ENCODE peak calls at places on chromosomes 7 and 10, in ten cellular contexts. One of them, this sample, is unnamed.

GRCh38 chr7:3754488-3755365 is 453.7 kb downstream of the SDK1 start:
- DNase-seq in SK-N-SH: peak; percentile 26
- DNase-seq in suprapubic skin: no peak
- DNase-seq in sigmoid colon: peak; percentile 79
- DNase-seq in stomach: peak; percentile 51
- DNase-seq in upper lobe of left lung: no peak
- DNase-seq in HepG2: no peak
- DNase-seq in H1: peak; percentile 3
- DNase-seq in GM12878: no peak
- DNase-seq in K562: no peak
- DNase-seq in this sample: peak; percentile 11

GRCh38 chr10:121994429-121994881 is 5.5 kb downstream of the TACC2 start:
- DNase-seq in SK-N-SH: no peak
- DNase-seq in suprapubic skin: no peak
- DNase-seq in sigmoid colon: peak; percentile 92
- DNase-seq in stomach: peak; percentile 73
- DNase-seq in upper lobe of left lung: no peak
- DNase-seq in HepG2: no peak
- DNase-seq in H1: no peak
- DNase-seq in GM12878: no peak
- DNase-seq in K562: no peak
- DNase-seq in this sample: peak; percentile 64

GRCh38 chr10:132223156-132223590 is 36.4 kb downstream of the DPYSL4 start:
- DNase-seq in SK-N-SH: peak; percentile 94
- DNase-seq in suprapubic skin: peak; percentile 78
- DNase-seq in sigmoid colon: peak; percentile 90
- DNase-seq in stomach: peak; percentile 75
- DNase-seq in upper lobe of left lung: peak; percentile 92
- DNase-seq in HepG2: peak; percentile 75
- DNase-seq in H1: peak; percentile 63
- DNase-seq in GM12878: peak; percentile 8
- DNase-seq in K562: peak; percentile 74
- DNase-seq in this sample: peak; percentile 80

GRCh38 chr10:133260895-133261725 is 15.6 kb downstream of the ADAM8 start:
- DNase-seq in SK-N-SH: peak; percentile 83
- DNase-seq in suprapubic skin: peak; percentile 84
- DNase-seq in sigmoid colon: peak; percentile 82
- DNase-seq in stomach: peak; percentile 57
- DNase-seq in upper lobe of left lung: peak; percentile 92
- DNase-seq in HepG2: no peak
- DNase-seq in H1: no peak
- DNase-seq in GM12878: no peak
- DNase-seq in K562: peak; percentile 61
- DNase-seq in this sample: peak; percentile 71

GRCh38 chr7:1738956-1739355 is 68.9 kb downstream of the ELFN1 start:
- DNase-seq in SK-N-SH: no peak
- DNase-seq in suprapubic skin: no peak
- DNase-seq in sigmoid colon: no peak
- DNase-seq in stomach: no peak
- DNase-seq in upper lobe of left lung: peak; percentile 51
- DNase-seq in HepG2: no peak
- DNase-seq in H1: no peak
- DNase-seq in GM12878: no peak
- DNase-seq in K562: no peak
- DNase-seq in this sample: no peak

GRCh38 chr10:22659901-22660300 is 54.5 kb downstream of the PIP4K2A start:
- DNase-seq in SK-N-SH: no peak
- DNase-seq in suprapubic skin: no peak
- DNase-seq in sigmoid colon: no peak
- DNase-seq in stomach: no peak
- DNase-seq in upper lobe of left lung: no peak
- DNase-seq in HepG2: no peak
- DNase-seq in H1: no peak
- DNase-seq in GM12878: no peak
- DNase-seq in K562: no peak
- DNase-seq in this sample: no peak

GRCh38 chr7:102042016-102042656 is 224.7 kb downstream of the CUX1 start:
- DNase-seq in SK-N-SH: no peak
- DNase-seq in suprapubic skin: no peak
- DNase-seq in sigmoid colon: peak; percentile 4
- DNase-seq in stomach: no peak
- DNase-seq in upper lobe of left lung: no peak
- DNase-seq in HepG2: peak; percentile 59
- DNase-seq in H1: no peak
- DNase-seq in GM12878: no peak
- DNase-seq in K562: no peak
- DNase-seq in this sample: no peak

GRCh38 chr10:129193148-129193547 is 273.9 kb upstream of the MGMT start:
- DNase-seq in SK-N-SH: no peak
- DNase-seq in suprapubic skin: no peak
- DNase-seq in sigmoid colon: peak; percentile 66
- DNase-seq in stomach: no peak
- DNase-seq in upper lobe of left lung: no peak
- DNase-seq in HepG2: no peak
- DNase-seq in H1: peak; percentile 5
- DNase-seq in GM12878: no peak
- DNase-seq in K562: no peak
- DNase-seq in this sample: no peak

GRCh38 chr10:95364342-95364741 is 73.5 kb upstream of the PDLIM1 start:
- DNase-seq in SK-N-SH: no peak
- DNase-seq in suprapubic skin: no peak
- DNase-seq in sigmoid colon: no peak
- DNase-seq in stomach: no peak
- DNase-seq in upper lobe of left lung: no peak
- DNase-seq in HepG2: no peak
- DNase-seq in H1: no peak
- DNase-seq in GM12878: no peak
- DNase-seq in K562: no peak
- DNase-seq in this sample: no peak

GRCh38 chr7:111113263-111114017 is 22.5 kb downstream of the LRRN3 start:
- DNase-seq in SK-N-SH: no peak
- DNase-seq in suprapubic skin: no peak
- DNase-seq in sigmoid colon: no peak
- DNase-seq in stomach: no peak
- DNase-seq in upper lobe of left lung: no peak
- DNase-seq in HepG2: peak; percentile 29
- DNase-seq in H1: no peak
- DNase-seq in GM12878: no peak
- DNase-seq in K562: no peak
- DNase-seq in this sample: no peak

GRCh38 chr7:27873981-27874957 is 134.3 kb downstream of the TAX1BP1 start:
- DNase-seq in SK-N-SH: no peak
- DNase-seq in suprapubic skin: no peak
- DNase-seq in sigmoid colon: no peak
- DNase-seq in stomach: peak; percentile 86
- DNase-seq in upper lobe of left lung: peak; percentile 83
- DNase-seq in HepG2: no peak
- DNase-seq in H1: no peak
- DNase-seq in GM12878: no peak
- DNase-seq in K562: no peak
- DNase-seq in this sample: peak; percentile 49

GRCh38 chr10:65570143-65571010 is 1355.5 kb upstream of the LRRTM3 start:
- DNase-seq in SK-N-SH: peak; percentile 51
- DNase-seq in suprapubic skin: no peak
- DNase-seq in sigmoid colon: no peak
- DNase-seq in stomach: peak; percentile 29
- DNase-seq in upper lobe of left lung: no peak
- DNase-seq in HepG2: peak; percentile 67
- DNase-seq in H1: peak; percentile 34
- DNase-seq in GM12878: no peak
- DNase-seq in K562: no peak
- DNase-seq in this sample: peak; percentile 35

GRCh38 chr10:95201736-95202135 is 7.7 kb downstream of the ACSM6 start:
- DNase-seq in SK-N-SH: no peak
- DNase-seq in suprapubic skin: no peak
- DNase-seq in sigmoid colon: no peak
- DNase-seq in stomach: no peak
- DNase-seq in upper lobe of left lung: no peak
- DNase-seq in HepG2: peak; percentile 14
- DNase-seq in H1: no peak
- DNase-seq in GM12878: no peak
- DNase-seq in K562: no peak
- DNase-seq in this sample: no peak

GRCh38 chr10:3339531-3339950 is 167.0 kb upstream of the PITRM1 start:
- DNase-seq in SK-N-SH: no peak
- DNase-seq in suprapubic skin: no peak
- DNase-seq in sigmoid colon: no peak
- DNase-seq in stomach: no peak
- DNase-seq in upper lobe of left lung: no peak
- DNase-seq in HepG2: no peak
- DNase-seq in H1: no peak
- DNase-seq in GM12878: no peak
- DNase-seq in K562: no peak
- DNase-seq in this sample: no peak

GRCh38 chr7:54907981-54908380 is 110.8 kb upstream of the EGFR start:
- DNase-seq in SK-N-SH: no peak
- DNase-seq in suprapubic skin: no peak
- DNase-seq in sigmoid colon: no peak
- DNase-seq in stomach: no peak
- DNase-seq in upper lobe of left lung: no peak
- DNase-seq in HepG2: no peak
- DNase-seq in H1: no peak
- DNase-seq in GM12878: no peak
- DNase-seq in K562: no peak
- DNase-seq in this sample: no peak

GRCh38 chr7:43938892-43939482 is 12.8 kb downstream of the UBE2D4 start:
- DNase-seq in SK-N-SH: no peak
- DNase-seq in suprapubic skin: no peak
- DNase-seq in sigmoid colon: no peak
- DNase-seq in stomach: peak; percentile 84
- DNase-seq in upper lobe of left lung: peak; percentile 15
- DNase-seq in HepG2: no peak
- DNase-seq in H1: no peak
- DNase-seq in GM12878: no peak
- DNase-seq in K562: no peak
- DNase-seq in this sample: no peak

GRCh38 chr10:112835933-112836564 is 114.0 kb upstream of the TCF7L2 start:
- DNase-seq in SK-N-SH: no peak
- DNase-seq in suprapubic skin: no peak
- DNase-seq in sigmoid colon: peak; percentile 78
- DNase-seq in stomach: no peak
- DNase-seq in upper lobe of left lung: no peak
- DNase-seq in HepG2: peak; percentile 60
- DNase-seq in H1: no peak
- DNase-seq in GM12878: no peak
- DNase-seq in K562: no peak
- DNase-seq in this sample: peak; percentile 28

GRCh38 chr10:14906765-14907164 is 28.1 kb downstream of the SUV39H2 start:
- DNase-seq in SK-N-SH: no peak
- DNase-seq in suprapubic skin: no peak
- DNase-seq in sigmoid colon: no peak
- DNase-seq in stomach: no peak
- DNase-seq in upper lobe of left lung: no peak
- DNase-seq in HepG2: no peak
- DNase-seq in H1: no peak
- DNase-seq in GM12878: no peak
- DNase-seq in K562: no peak
- DNase-seq in this sample: no peak
- TF ChIP-seq POLR2AphosphoS5 in SK-N-SH: no peak
- TF ChIP-seq POLR2AphosphoS5 in suprapubic skin: no peak
- TF ChIP-seq POLR2AphosphoS5 in sigmoid colon: no peak
- TF ChIP-seq POLR2AphosphoS5 in stomach: no peak
- TF ChIP-seq POLR2AphosphoS5 in upper lobe of left lung: no peak
- TF ChIP-seq POLR2AphosphoS5 in HepG2: no peak
- TF ChIP-seq POLR2AphosphoS5 in H1: no peak
- TF ChIP-seq POLR2AphosphoS5 in GM12878: no peak
- TF ChIP-seq POLR2AphosphoS5 in K562: no peak
- TF ChIP-seq POLR2AphosphoS5 in this sample: no peak

GRCh38 chr7:19051767-19052375 is 65.6 kb downstream of the TWIST1 start:
- DNase-seq in SK-N-SH: peak; percentile 37
- DNase-seq in suprapubic skin: no peak
- DNase-seq in sigmoid colon: no peak
- DNase-seq in stomach: peak; percentile 37
- DNase-seq in upper lobe of left lung: no peak
- DNase-seq in HepG2: peak; percentile 5
- DNase-seq in H1: no peak
- DNase-seq in GM12878: no peak
- DNase-seq in K562: peak; percentile 42
- DNase-seq in this sample: peak; percentile 18
- TF ChIP-seq EP300 in SK-N-SH: no peak
- TF ChIP-seq EP300 in suprapubic skin: no peak
- TF ChIP-seq EP300 in sigmoid colon: no peak
- TF ChIP-seq EP300 in stomach: no peak
- TF ChIP-seq EP300 in upper lobe of left lung: no peak
- TF ChIP-seq EP300 in HepG2: no peak
- TF ChIP-seq EP300 in H1: no peak
- TF ChIP-seq EP300 in GM12878: no peak
- TF ChIP-seq EP300 in K562: no peak
- TF ChIP-seq EP300 in this sample: no peak

DNA sequence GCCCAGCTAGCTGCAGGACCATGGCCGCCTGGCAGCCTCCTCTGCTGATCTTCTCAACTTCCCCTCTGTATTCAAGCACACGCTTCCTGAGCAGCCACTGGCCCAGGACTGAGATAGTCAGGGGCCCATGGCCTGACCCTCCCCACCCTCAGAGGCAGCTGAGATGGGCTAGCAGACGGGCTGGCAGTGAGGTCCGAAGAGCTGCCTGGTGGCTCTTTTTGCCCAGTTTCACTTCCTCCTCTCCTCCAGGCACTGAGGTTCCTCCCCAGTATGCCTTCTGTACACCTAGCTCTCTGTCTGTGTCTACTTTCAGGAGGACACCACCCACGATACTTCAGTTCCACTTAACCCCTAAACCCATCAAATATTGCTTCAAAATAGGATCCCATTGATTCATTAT is 395.6 kb downstream of the TNS3 start:
- DNase-seq in SK-N-SH: no peak
- DNase-seq in suprapubic skin: no peak
- DNase-seq in sigmoid colon: no peak
- DNase-seq in stomach: no peak
- DNase-seq in upper lobe of left lung: peak; percentile 25
- DNase-seq in HepG2: no peak
- DNase-seq in H1: no peak
- DNase-seq in GM12878: peak; percentile 25
- DNase-seq in K562: no peak
- DNase-seq in this sample: no peak
- H3K27me3 ChIP-seq in SK-N-SH: peaks cover 14% of the 10 kb centered on the region
- H3K27me3 ChIP-seq in suprapubic skin: no peaks in the 10 kb centered on the region
- H3K27me3 ChIP-seq in sigmoid colon: no peaks in the 10 kb centered on the region
- H3K27me3 ChIP-seq in stomach: no peaks in the 10 kb centered on the region
- H3K27me3 ChIP-seq in upper lobe of left lung: no peaks in the 10 kb centered on the region
- H3K27me3 ChIP-seq in HepG2: no peaks in the 10 kb centered on the region
- H3K27me3 ChIP-seq in H1: no peaks in the 10 kb centered on the region
- H3K27me3 ChIP-seq in GM12878: no peaks in the 10 kb centered on the region
- H3K27me3 ChIP-seq in K562: peaks cover 7% of the 10 kb centered on the region
- H3K27me3 ChIP-seq in this sample: no peaks in the 10 kb centered on the region

DNA sequence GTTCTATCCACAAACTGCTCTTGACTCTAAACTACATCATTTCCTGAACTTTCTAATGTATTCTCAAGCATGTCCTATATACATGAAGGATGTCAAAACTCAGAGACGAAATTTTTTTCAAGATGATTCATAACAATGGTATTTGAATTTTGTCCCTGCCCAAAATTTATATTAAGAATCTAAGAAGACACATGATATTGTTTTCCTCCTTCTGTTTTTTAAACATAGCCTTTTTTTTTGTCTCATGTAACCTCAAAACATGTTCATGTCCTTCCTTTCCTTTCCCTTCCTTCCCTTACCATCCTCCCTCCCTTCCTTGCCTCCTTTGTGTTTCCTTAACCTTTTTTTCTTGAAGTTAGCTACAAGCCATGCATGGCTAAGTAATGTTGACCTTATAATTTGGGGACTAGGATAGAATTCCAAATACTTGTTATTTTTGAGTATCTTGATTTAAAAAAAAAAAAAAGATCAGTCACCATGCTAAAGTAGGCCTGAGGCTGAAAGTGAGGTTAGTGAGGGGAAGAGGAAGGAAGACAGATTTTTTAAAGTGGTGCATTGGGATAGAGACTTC is 163.0 kb downstream of the SUGCT start:
- DNase-seq in SK-N-SH: no peak
- DNase-seq in suprapubic skin: no peak
- DNase-seq in sigmoid colon: no peak
- DNase-seq in stomach: no peak
- DNase-seq in upper lobe of left lung: no peak
- DNase-seq in HepG2: no peak
- DNase-seq in H1: no peak
- DNase-seq in GM12878: no peak
- DNase-seq in K562: no peak
- DNase-seq in this sample: no peak
- TF ChIP-seq POLR2AphosphoS5 in SK-N-SH: no peak
- TF ChIP-seq POLR2AphosphoS5 in suprapubic skin: no peak
- TF ChIP-seq POLR2AphosphoS5 in sigmoid colon: no peak
- TF ChIP-seq POLR2AphosphoS5 in stomach: no peak
- TF ChIP-seq POLR2AphosphoS5 in upper lobe of left lung: no peak
- TF ChIP-seq POLR2AphosphoS5 in HepG2: no peak
- TF ChIP-seq POLR2AphosphoS5 in H1: no peak
- TF ChIP-seq POLR2AphosphoS5 in GM12878: no peak
- TF ChIP-seq POLR2AphosphoS5 in K562: no peak
- TF ChIP-seq POLR2AphosphoS5 in this sample: no peak